ENCODE peak calls at places on chromosomes 4 and X, in six cellular contexts. Z is astrocyte; W is activated T-cell treated with anti-CD3 and anti-CD28 coated beads for 48 hours; M is stimulated activated CD4-positive, alpha-beta T cell treated with anti-CD3 and anti-CD28 coated beads, Interleukin-15, amount 100 ng/mL, for 48 hours; L is fibroblast of lung; S is nucleus accumbens. D is an unnamed sample.

GRCh38 chrX:19360903-19361302 is 17.2 kb downstream of the PDHA1 start:
- DNase-seq in Z (no peak), W (no peak), M (no peak), L (no peak), S (no peak), D (no peak)

GRCh38 chr4:26132858-26133257 is 188.0 kb upstream of the RBPJ start:
- DNase-seq in Z (no peak), W (no peak), M (no peak), L (no peak), S (no peak), D (no peak)

GRCh38 chrX:110108381-110108796 is 105.5 kb downstream of the TMEM164 start:
- DNase-seq in Z (no peak), W (no peak), M (no peak), L (no peak), S (peak), D (no peak)

GRCh38 chr4:157992038-157992706 is 180.7 kb downstream of the GASK1B start:
- DNase-seq in Z (peak), W (no peak), M (no peak), L (peak), S (peak), D (no peak)

GRCh38 chr4:23766334-23766733 is 123.5 kb downstream of the PPARGC1A start:
- DNase-seq in Z (no peak), W (no peak), M (no peak), L (no peak), S (no peak), D (no peak)

GRCh38 chrX:48927736-48928382 is 9.0 kb upstream of the PIM2 start:
- DNase-seq in Z (no peak), W (no peak), M (no peak), L (no peak), S (no peak), D (no peak)

GRCh38 chrX:102849396-102849795 is 87.7 kb upstream of the RAB40AL start:
- DNase-seq in Z (no peak), W (no peak), M (no peak), L (no peak), S (no peak), D (no peak)

GRCh38 chr4:184645904-184646610 is 3.2 kb downstream of the CASP3 start:
- DNase-seq in Z (no peak), W (no peak), M (no peak), L (no peak), S (peak), D (no peak)

GRCh38 chr4:168336837-168337549 is 18.4 kb upstream of the DDX60 start:
- DNase-seq in Z (no peak), W (no peak), M (no peak), L (no peak), S (no peak), D (no peak)

GRCh38 chr4:36348403-36348938 is 67.1 kb downstream of the DTHD1 start:
- DNase-seq in Z (no peak), W (peak), M (peak), L (no peak), S (no peak), D (no peak)

GRCh38 chr4:56727150-56727549 is 46.1 kb upstream of the HOPX start:
- DNase-seq in Z (no peak), W (no peak), M (no peak), L (no peak), S (no peak), D (no peak)

GRCh38 chr4:25861951-25862410 is 807 bp downstream of the SEL1L3 start:
- DNase-seq in Z (peak), W (peak), M (no peak), L (peak), S (no peak), D (no peak)

GRCh38 chr4:105719214-105719613 is 10.6 kb downstream of the GSTCD start:
- DNase-seq in Z (no peak), W (no peak), M (no peak), L (no peak), S (no peak), D (no peak)

GRCh38 chr4:124060261-124060918 is 652.1 kb downstream of the ANKRD50 start:
- DNase-seq in Z (peak), W (no peak), M (no peak), L (peak), S (peak), D (no peak)

GRCh38 chr4:40628888-40629287 is 776 bp downstream of the RBM47 start:
- DNase-seq in Z (no peak), W (no peak), M (no peak), L (no peak), S (no peak), D (no peak)

GRCh38 chrX:138917781-138918180 is 206.3 kb upstream of the FGF13 start:
- DNase-seq in Z (peak), W (no peak), M (no peak), L (peak), S (no peak), D (no peak)

GRCh38 chrX:18047440-18047940 is 173.2 kb downstream of the BEND2 start:
- DNase-seq in Z (no peak), W (no peak), M (no peak), L (no peak), S (no peak), D (no peak)

GRCh38 chrX:141903400-141904155 is at the start of gene MAGEC1:
- DNase-seq in Z (no peak), W (no peak), M (no peak), L (no peak), S (no peak), D (no peak)

GRCh38 chr4:140637836-140638235 is 69.1 kb upstream of the UCP1 start:
- DNase-seq in Z (no peak), W (peak), M (peak), L (peak), S (no peak), D (no peak)

GRCh38 chrX:3154386-3154991 is 113.2 kb downstream of the ARSF start:
- DNase-seq in Z (no peak), W (no peak), M (no peak), L (peak), S (no peak), D (no peak)

GRCh38 chrX:101462892-101463291 is 22.4 kb upstream of the ARMCX4 start:
- DNase-seq in Z (no peak), W (no peak), M (no peak), L (peak), S (no peak), D (no peak)

D was measured in breast epithelium.